ENCODE peak calls at places on chromosomes 13 and 19, in nine cellular contexts. K is left cardiac atrium; U is HTR-8/SVneo; Z is AG08396; F is stomach; S is mucosa of descending colon; A is hypothalamus; X is activated CD8-positive, alpha-beta T cell treated with anti-CD3 and anti-CD28 coated beads, Interleukin-2, amount 10 ng/mL, durations not matched to agents 7 days and 5 days; T is epithelial cell of esophagus. E is an unnamed sample.
A peak's percentile ranks its signal among the peaks of the same experiment; 100 is the strongest.

GRCh38 chr13:52615817-52616216 is 26.4 kb upstream of the HNRNPA1L2 start:
- DNase-seq in K (no peak), S (no peak), X (no peak), F (no peak), U (no peak), T (no peak), A (no peak), Z (no peak), E (no peak)

GRCh38 chr13:28792992-28793391 is 27.1 kb upstream of the MTUS2 start:
- DNase-seq in T (no peak), X (no peak), F (no peak), U (no peak), S (no peak), A (no peak), Z (peak; percentile 79), K (no peak), E (peak; percentile 31)

GRCh38 chr13:76912476-76912875 is 26.3 kb upstream of the KCTD12 start:
- DNase-seq in U (no peak), A (no peak), F (no peak), T (no peak), X (no peak), S (no peak), K (no peak), Z (no peak), E (no peak)

GRCh38 chr13:66014757-66015156 is 1215.4 kb downstream of the PCDH9 start:
- DNase-seq in K (no peak), F (no peak), T (no peak), A (no peak), U (no peak), Z (no peak), X (no peak), S (no peak), E (no peak)

GRCh38 chr19:8224394-8225145 is 15.4 kb downstream of the CERS4 start:
- DNase-seq in K (peak; percentile 57), T (peak; percentile 12), Z (no peak), U (no peak), A (no peak), S (peak; percentile 7), F (no peak), X (no peak), E (no peak)

GRCh38 chr13:105510363-105510762 is 1025.1 kb downstream of the EFNB2 start:
- DNase-seq in F (no peak), X (no peak), T (no peak), K (no peak), Z (no peak), A (no peak), U (no peak), S (no peak), E (no peak)

GRCh38 chr19:9430444-9430843 is 4.9 kb downstream of the ZNF266 start:
- DNase-seq in T (no peak), K (no peak), A (no peak), X (no peak), F (no peak), U (no peak), S (no peak), Z (no peak), E (no peak)

GRCh38 chr13:111970501-111971155 is 96.3 kb upstream of the SOX1 start:
- DNase-seq in Z (no peak), A (no peak), K (no peak), S (no peak), T (no peak), F (no peak), X (no peak), U (no peak), E (no peak)

GRCh38 chr13:113723400-113724015 is 35.5 kb upstream of the TMEM255B start:
- DNase-seq in X (no peak), S (no peak), T (no peak), Z (no peak), A (no peak), F (no peak), K (no peak), U (no peak), E (no peak)

GRCh38 chr13:73060251-73061160 is 1.7 kb downstream of the KLF5 start:
- DNase-seq in Z (peak; percentile 68), K (peak; percentile 34), S (peak; percentile 48), U (peak; percentile 31), F (no peak), X (no peak), A (no peak), T (peak; percentile 83), E (peak; percentile 52)

GRCh38 chr19:2424686-2425621 is 2.4 kb downstream of the TIMM13 start:
- DNase-seq in A (no peak), F (peak; percentile 30), T (peak; percentile 78), Z (peak; percentile 76), X (no peak), U (no peak), S (no peak), K (peak; percentile 64), E (no peak)

GRCh38 chr13:19650742-19651141 is 17.3 kb downstream of the MPHOSPH8 start:
- DNase-seq in S (no peak), K (no peak), T (no peak), F (no peak), U (no peak), X (no peak), A (no peak), Z (no peak), E (no peak)

GRCh38 chr13:45333973-45334922 is 6.7 kb downstream of the TPT1 start:
- DNase-seq in Z (no peak), U (no peak), S (peak; percentile 18), A (no peak), T (no peak), F (no peak), X (peak; percentile 71), K (no peak), E (no peak)

GRCh38 chr19:6459356-6460098 is at the start of gene SLC25A23:
- DNase-seq in X (peak; percentile 70), U (peak; percentile 78), A (peak; percentile 58), F (peak; percentile 74), K (peak; percentile 73), T (peak; percentile 83), Z (peak; percentile 91), S (peak; percentile 79), E (no peak)

GRCh38 chr19:35044317-35045117 is 3.0 kb downstream of the HPN start:
- DNase-seq in T (peak; percentile 64), F (peak; percentile 68), A (peak; percentile 19), Z (peak; percentile 85), K (peak; percentile 58), U (peak; percentile 57), S (peak; percentile 67), X (peak; percentile 71), E (peak; percentile 33)

GRCh38 chr19:2282062-2282861 is at the start of gene PEAK3:
- DNase-seq in A (peak; percentile 32), T (no peak), Z (no peak), X (peak; percentile 71), F (peak; percentile 67), U (peak; percentile 44), S (peak; percentile 66), K (peak; percentile 86), E (no peak)

GRCh38 chr13:102977471-102977870 is 88.7 kb downstream of the SLC10A2 start:
- DNase-seq in F (no peak), X (no peak), K (no peak), U (no peak), A (no peak), Z (no peak), T (no peak), S (no peak), E (no peak)

GRCh38 chr19:43078311-43078710 is 4.2 kb downstream of the PSG2 start:
- DNase-seq in Z (peak; percentile 39), S (no peak), F (no peak), T (peak; percentile 92), X (no peak), A (no peak), K (no peak), U (peak; percentile 43), E (no peak)

GRCh38 chr13:25930655-25931054 is 121.2 kb downstream of the SHISA2 start:
- DNase-seq in X (no peak), K (no peak), A (no peak), S (no peak), T (no peak), U (no peak), Z (no peak), F (no peak), E (no peak)

GRCh38 chr19:6108721-6109633 is 1.3 kb downstream of the RFX2 start:
- DNase-seq in S (peak; percentile 76), Z (peak; percentile 63), T (peak; percentile 53), F (peak; percentile 32), X (peak; percentile 61), U (no peak), K (peak; percentile 70), A (peak; percentile 14), E (no peak)

GRCh38 chr13:97295279-97296182 is 73.4 kb downstream of the MBNL2 start:
- DNase-seq in T (peak; percentile 72), F (no peak), U (no peak), A (no peak), S (no peak), X (no peak), Z (peak; percentile 46), K (no peak), E (no peak)

GRCh38 chr19:6769006-6769637 is 1.9 kb upstream of the SH2D3A start:
- DNase-seq in K (no peak), T (peak; percentile 28), Z (peak; percentile 69), U (no peak), X (no peak), F (no peak), A (no peak), S (no peak), E (no peak)

GRCh38 chr19:19865750-19866598 is at the start of gene ZNF253:
- DNase-seq in X (peak; percentile 99), T (peak; percentile 95), K (peak; percentile 99), A (peak; percentile 89), U (peak; percentile 91), F (peak; percentile 98), Z (peak; percentile 95), S (peak; percentile 98), E (peak; percentile 73)

GRCh38 chr13:107209811-107210210 is 641.9 kb upstream of the ARGLU1 start:
- DNase-seq in Z (no peak), F (no peak), K (no peak), S (no peak), A (no peak), T (no peak), U (no peak), X (no peak), E (no peak)

GRCh38 chr13:91097269-91097668 is 250.2 kb upstream of the MIR17HG start:
- DNase-seq in F (no peak), X (no peak), K (no peak), U (no peak), A (no peak), Z (no peak), T (no peak), S (no peak), E (no peak)

GRCh38 chr13:76164290-76164689 is 528.2 kb downstream of the LMO7 start:
- DNase-seq in Z (no peak), X (no peak), F (no peak), A (no peak), S (peak; percentile 1), U (no peak), T (peak; percentile 46), K (no peak), E (no peak)

GRCh38 chr19:17762505-17763229 is 11.4 kb downstream of the FCHO1 start:
- DNase-seq in F (no peak), X (no peak), K (no peak), T (peak; percentile 69), A (peak; percentile 7), Z (peak; percentile 58), U (no peak), S (peak; percentile 63), E (no peak)

GRCh38 chr13:21453352-21454089 is 5.6 kb downstream of the ZDHHC20 start:
- DNase-seq in U (no peak), Z (no peak), S (no peak), A (no peak), X (no peak), F (no peak), T (no peak), K (no peak), E (no peak)

GRCh38 chr19:12806242-12807131 is at the start of gene RNASEH2A:
- DNase-seq in K (peak; percentile 94), U (peak; percentile 95), T (peak; percentile 94), A (peak; percentile 69), F (peak; percentile 93), S (peak; percentile 93), X (peak; percentile 92), Z (peak; percentile 98), E (no peak)

GRCh38 chr19:34766386-34766785 is 6.6 kb downstream of the ZNF599 start:
- DNase-seq in T (peak; percentile 18), X (no peak), F (no peak), K (no peak), Z (peak; percentile 9), U (no peak), S (no peak), A (no peak), E (no peak)

GRCh38 chr19:42291437-42291815 is 10.5 kb upstream of the PRR19 start:
- DNase-seq in T (no peak), X (no peak), A (no peak), F (peak; percentile 77), Z (no peak), S (peak; percentile 65), U (no peak), K (no peak), E (no peak)